ENCODE peak calls at places on chromosomes 12 and 14, in seven cellular contexts. R, K, B, H, V, O and Q are unnamed samples.

GRCh38 chr14:63276492-63277342 is 42.0 kb downstream of the GPHB5 start:
- DNase-seq in R (no peak), V (no peak), K (no peak), H (peak), O (peak), B (no peak), Q (peak)

GRCh38 chr14:33734387-33734786 is 216.5 kb downstream of the EGLN3 start:
- DNase-seq in V (no peak), O (no peak), B (no peak), H (no peak), R (no peak), K (no peak), Q (no peak)

GRCh38 chr12:48696626-48697025 is 14.6 kb upstream of the KANSL2 start:
- DNase-seq in B (no peak), O (no peak), V (no peak), H (no peak), K (no peak), R (no peak), Q (no peak)

GRCh38 chr12:122951979-122952892 is 14.0 kb downstream of the ABCB9 start:
- DNase-seq in O (peak), V (peak), H (peak), K (peak), B (peak), R (peak), Q (peak)

GRCh38 chr12:77133566-77133965 is 68.2 kb upstream of the E2F7 start:
- DNase-seq in B (no peak), H (peak), K (no peak), R (no peak), V (peak), O (no peak), Q (peak)

GRCh38 chr12:46472893-46473633 is 100.5 kb upstream of the SLC38A2 start:
- DNase-seq in O (peak), V (no peak), B (no peak), R (no peak), H (no peak), K (no peak), Q (peak)

GRCh38 chr14:56959869-56960268 is 149.6 kb upstream of the OTX2 start:
- DNase-seq in R (no peak), V (no peak), K (no peak), B (no peak), H (no peak), O (no peak), Q (no peak)

GRCh38 chr12:57534250-57534649 is 11.6 kb downstream of the MBD6 start:
- DNase-seq in V (no peak), O (no peak), K (no peak), B (no peak), R (no peak), H (no peak), Q (no peak)

GRCh38 chr12:132327351-132328171 is 1.8 kb downstream of the GALNT9 start:
- DNase-seq in O (peak), K (peak), B (no peak), H (peak), V (peak), R (no peak), Q (peak)

GRCh38 chr12:77294016-77294415 is 228.6 kb upstream of the E2F7 start:
- DNase-seq in B (no peak), H (no peak), K (no peak), V (no peak), R (no peak), O (no peak), Q (peak)

GRCh38 chr14:89578048-89578619 is 161.1 kb upstream of the FOXN3 start:
- DNase-seq in K (no peak), O (peak), V (no peak), R (no peak), B (no peak), H (no peak), Q (peak)

GRCh38 chr12:132619301-132620112 is 931 bp downstream of the P2RX2 start:
- DNase-seq in K (no peak), B (peak), R (no peak), H (peak), V (no peak), O (no peak), Q (no peak)

GRCh38 chr12:4387607-4388006 is 8.1 kb upstream of the FGF23 start:
- DNase-seq in V (no peak), K (no peak), B (no peak), R (no peak), O (no peak), H (no peak), Q (no peak)
- H3K4me3 ChIP-seq in V (no peak), K (no peak), B (no peak), R (no peak), O (no peak), H (no peak), Q (no peak)

DNA sequence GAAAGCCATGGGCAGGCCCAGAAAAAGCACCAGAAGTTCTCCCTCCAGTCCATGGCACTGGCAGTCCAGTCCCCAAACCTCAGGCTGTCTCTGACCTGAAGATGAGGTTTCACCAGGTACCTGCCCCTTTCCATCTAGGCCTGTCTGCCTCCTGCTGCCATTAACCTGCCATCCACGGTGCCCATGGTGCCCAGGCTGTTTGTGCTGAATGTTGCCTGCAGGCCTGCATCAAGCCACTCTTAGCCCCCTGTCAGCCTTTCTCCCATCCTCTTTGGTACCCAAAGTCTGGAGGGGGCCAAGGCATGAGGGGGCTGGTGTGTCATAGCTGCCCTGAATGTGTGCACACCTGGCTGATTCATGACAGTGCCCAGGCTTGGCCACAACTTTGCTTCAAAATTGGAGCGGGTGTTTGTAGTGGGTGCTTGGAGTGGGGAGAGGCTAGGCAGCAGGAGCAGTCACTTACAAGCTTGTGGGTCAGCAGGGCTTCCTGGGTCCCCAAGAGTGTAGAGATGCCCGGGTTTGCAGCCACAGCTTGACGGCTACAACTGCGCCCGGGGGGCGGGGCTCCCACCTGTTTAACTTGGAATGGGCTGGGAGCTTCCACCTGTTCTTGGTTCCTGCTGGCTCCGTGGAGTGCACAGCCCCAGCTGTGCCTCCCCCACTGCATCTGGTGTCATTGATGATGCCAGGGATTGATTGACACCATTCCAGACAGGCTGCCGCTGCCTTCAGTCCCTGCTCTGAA is 88.5 kb downstream of the GPHN start:
- DNase-seq in H (no peak), V (no peak), R (no peak), B (no peak), K (peak), O (no peak), Q (no peak)
- H3K4me3 ChIP-seq in H (no peak), V (no peak), R (no peak), B (no peak), K (no peak), O (no peak), Q (no peak)

GRCh38 chr12:108612788-108613282 is 15.0 kb upstream of the TMEM119 start:
- DNase-seq in R (no peak), B (no peak), V (no peak), O (no peak), K (no peak), H (no peak), Q (no peak)
- H3K4me3 ChIP-seq in R (no peak), B (no peak), V (no peak), O (no peak), K (no peak), H (no peak), Q (no peak)

GRCh38 chr12:107900588-107900987 is 126.1 kb downstream of the ASCL4 start:
- DNase-seq in V (no peak), K (no peak), O (no peak), B (no peak), R (no peak), H (no peak), Q (no peak)

GRCh38 chr12:107906719-107907118 is 132.2 kb downstream of the ASCL4 start:
- DNase-seq in O (no peak), B (no peak), R (no peak), K (no peak), V (no peak), H (no peak), Q (no peak)

DNA sequence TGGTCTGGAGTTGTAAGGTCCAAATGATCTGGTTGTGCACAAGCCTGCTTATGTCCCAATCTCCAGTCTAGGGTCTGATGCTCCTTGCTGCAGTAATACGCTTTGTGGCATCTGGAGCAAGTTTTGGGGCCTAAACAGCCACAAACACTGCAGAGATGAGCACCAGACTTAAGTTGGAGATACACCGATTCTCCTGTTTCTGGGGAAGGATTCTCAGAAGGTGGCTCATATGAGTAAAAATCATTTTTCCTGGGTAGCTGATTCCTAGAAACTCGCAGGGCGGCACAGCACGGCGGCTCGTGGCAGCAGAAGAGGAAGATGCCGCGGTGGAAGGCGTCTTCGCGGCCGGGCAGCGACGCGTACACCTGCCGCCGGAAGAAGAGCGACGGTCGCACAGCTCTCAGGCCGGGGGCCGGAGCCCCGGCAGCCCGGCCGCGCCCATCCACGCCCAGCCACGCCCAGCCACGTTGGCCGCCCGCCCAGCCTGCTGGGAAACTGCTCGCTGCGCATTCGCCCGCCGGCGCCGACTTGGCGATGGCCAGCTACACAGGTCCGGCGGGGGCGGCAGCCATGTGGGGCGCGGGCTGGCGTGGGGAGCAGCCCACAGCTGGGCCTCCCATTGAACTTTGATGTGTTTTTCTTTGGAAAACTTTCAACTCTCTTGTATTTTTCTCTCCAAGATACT is 129.0 kb downstream of the ASCL4 start:
- DNase-seq in V (peak), O (no peak), K (peak), B (peak), H (peak), R (no peak), Q (no peak)
- H3K4me3 ChIP-seq in V (peak), O (peak), K (peak), B (peak), H (no peak), R (peak), Q (no peak)

GRCh38 chr14:32434180-32434579 is 105.1 kb downstream of the AKAP6 start:
- DNase-seq in O (no peak), B (no peak), H (no peak), K (no peak), R (no peak), V (no peak), Q (no peak)
- H3K4me3 ChIP-seq in O (no peak), B (no peak), H (no peak), K (no peak), R (no peak), V (peak), Q (no peak)

GRCh38 chr14:100292776-100293461 is 13.3 kb downstream of the SLC25A29 start:
- DNase-seq in R (no peak), O (no peak), V (no peak), H (peak), K (no peak), B (no peak), Q (no peak)

GRCh38 chr14:100292301-100292775 is 13.9 kb downstream of the SLC25A29 start:
- DNase-seq in O (no peak), B (no peak), R (no peak), H (no peak), V (no peak), K (no peak), Q (no peak)

GRCh38 chr14:100289916-100290606 is 16.2 kb downstream of the SLC25A29 start:
- DNase-seq in B (no peak), H (peak), V (no peak), O (no peak), K (no peak), R (no peak), Q (no peak)

GRCh38 chr14:100291305-100292075 is 14.8 kb downstream of the SLC25A29 start:
- DNase-seq in O (no peak), V (no peak), R (no peak), H (peak), B (no peak), K (no peak), Q (no peak)

GRCh38 chr14:100290607-100291304 is 15.5 kb downstream of the SLC25A29 start:
- DNase-seq in O (no peak), K (no peak), V (no peak), H (peak), R (no peak), B (no peak), Q (no peak)
- H3K4me3 ChIP-seq in O (no peak), K (no peak), V (no peak), H (no peak), R (no peak), B (no peak), Q (no peak)

GRCh38 chr14:93050761-93051160 is 65.0 kb downstream of the ITPK1 start:
- DNase-seq in V (no peak), K (no peak), R (no peak), O (no peak), B (no peak), H (peak), Q (no peak)
- H3K4me3 ChIP-seq in V (no peak), K (no peak), R (no peak), O (no peak), B (no peak), H (no peak), Q (no peak)

GRCh38 chr12:107681836-107682820 is 3.5 kb upstream of the PWP1 start:
- DNase-seq in B (no peak), H (no peak), K (no peak), O (no peak), V (no peak), R (no peak), Q (no peak)
- H3K4me3 ChIP-seq in B (no peak), H (no peak), K (no peak), O (no peak), V (no peak), R (no peak), Q (no peak)

DNA sequence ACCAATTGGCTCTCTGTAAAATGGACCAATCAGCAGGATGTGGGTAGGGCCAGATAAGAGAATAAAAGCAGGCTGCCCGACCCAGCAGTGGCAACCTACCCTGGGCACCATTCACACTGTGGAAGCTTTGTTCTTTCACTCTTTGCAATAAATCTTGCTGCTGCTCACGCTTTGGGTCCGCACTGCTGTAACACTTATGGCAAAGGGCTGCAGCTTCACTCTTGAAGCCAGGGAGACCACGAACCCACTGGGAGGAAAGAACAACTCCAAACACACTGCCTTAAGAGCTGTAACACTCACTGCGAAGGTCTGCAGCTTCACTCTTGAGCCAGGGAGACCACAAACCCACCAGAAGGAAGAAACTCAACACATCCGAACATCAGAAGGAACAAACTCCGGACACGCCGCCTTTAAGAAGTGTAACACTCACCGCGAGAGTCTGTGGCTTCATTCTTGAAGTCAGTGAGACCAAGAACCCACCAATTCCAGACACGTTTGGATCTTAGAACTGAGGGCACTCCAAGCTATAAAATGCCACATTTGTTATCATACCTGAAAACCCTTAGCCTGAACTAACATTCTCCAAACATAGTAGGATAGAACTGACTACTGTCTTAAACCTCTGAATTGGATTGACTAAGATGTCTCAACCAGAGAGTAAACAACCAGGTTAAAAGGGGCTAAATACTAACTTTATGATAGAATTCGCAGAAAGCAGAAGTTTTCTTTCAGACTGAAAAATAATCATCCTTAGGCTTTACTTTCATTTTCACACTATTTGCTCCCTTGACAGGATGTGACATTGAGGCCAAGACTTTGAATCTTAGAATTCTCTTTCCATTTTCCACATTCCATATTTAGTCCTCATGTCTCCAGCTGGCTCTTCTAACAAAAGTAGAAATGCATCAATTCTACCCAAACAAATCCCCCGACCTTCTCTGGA is 33.6 kb downstream of the CDKL1 start:
- DNase-seq in B (no peak), R (no peak), H (no peak), O (no peak), K (no peak), V (no peak), Q (no peak)
- H3K4me3 ChIP-seq in B (no peak), R (peak), H (no peak), O (peak), K (peak), V (peak), Q (peak)